ENCODE peak calls at places on chromosomes 11 and 22, in six cellular contexts. S is K562, H is stomach, P is tibial nerve, J is A549, D is transverse colon. X is an unnamed sample.

GRCh38 chr11:100731471-100731870 is 44.4 kb downstream of the ARHGAP42 start:
- DNase-seq in S (no peak), H (no peak), P (no peak), J (no peak), D (no peak), X (no peak)

GRCh38 chr22:19612866-19613572 is 88.8 kb upstream of the CLDN5 start:
- DNase-seq in S (no peak), H (no peak), P (no peak), J (no peak), D (no peak), X (no peak)

GRCh38 chr11:62108017-62108750 is 15.6 kb upstream of the INCENP start:
- DNase-seq in S (peak), H (no peak), P (no peak), J (peak), D (no peak), X (no peak)

GRCh38 chr11:36022891-36023290 is 79.0 kb downstream of the LDLRAD3 start:
- DNase-seq in S (no peak), H (no peak), P (no peak), J (no peak), D (no peak), X (no peak)

GRCh38 chr22:41468381-41469217 is at the start of the genes ACO2 and PHF5A:
- DNase-seq in S (peak), H (peak), P (peak), J (peak), D (peak), X (peak)

GRCh38 chr11:100638648-100639047 is 48.4 kb upstream of the ARHGAP42 start:
- DNase-seq in S (no peak), H (no peak), P (no peak), J (no peak), D (no peak), X (no peak)

GRCh38 chr11:67493548-67494370 is 10.9 kb downstream of the AIP start:
- DNase-seq in S (no peak), H (no peak), P (no peak), J (no peak), D (no peak), X (no peak)

GRCh38 chr11:31810779-31811647 is at the start of gene PAX6:
- DNase-seq in S (peak), H (no peak), P (no peak), J (peak), D (peak), X (peak)

GRCh38 chr11:100639140-100639539 is 47.9 kb upstream of the ARHGAP42 start:
- DNase-seq in S (no peak), H (peak), P (no peak), J (no peak), D (no peak), X (no peak)

GRCh38 chr11:66676279-66676919 is 1.3 kb downstream of the RBM4B start:
- DNase-seq in S (no peak), H (no peak), P (no peak), J (no peak), D (no peak), X (no peak)

GRCh38 chr11:47131136-47131535 is 45.5 kb downstream of the ARFGAP2 start:
- DNase-seq in S (no peak), H (no peak), P (no peak), J (no peak), D (no peak), X (peak)

GRCh38 chr11:128689946-128690745 is 3.7 kb upstream of the FLI1 start:
- DNase-seq in S (no peak), H (no peak), P (no peak), J (no peak), D (no peak), X (no peak)

GRCh38 chr11:111413849-111414248 is 34.8 kb upstream of the POU2AF1 start:
- DNase-seq in S (no peak), H (no peak), P (no peak), J (no peak), D (no peak), X (no peak)

GRCh38 chr11:105334025-105334714 is 194.6 kb upstream of the CARD18 start:
- DNase-seq in S (no peak), H (no peak), P (no peak), J (no peak), D (no peak), X (no peak)

GRCh38 chr11:4393209-4394196 is at the start of gene TRIM21:
- DNase-seq in S (peak), H (peak), P (peak), J (peak), D (peak), X (peak)

GRCh38 chr22:49406047-49406650 is 421.5 kb downstream of the BRD1 start:
- DNase-seq in S (no peak), H (peak), P (no peak), J (no peak), D (no peak), X (peak)

GRCh38 chr22:36702832-36703210 is 731 bp downstream of the CACNG2 start:
- DNase-seq in S (no peak), H (no peak), P (no peak), J (peak), D (no peak), X (no peak)

GRCh38 chr11:45754261-45754709 is 50.7 kb upstream of the SLC35C1 start:
- DNase-seq in S (no peak), H (no peak), P (no peak), J (no peak), D (no peak), X (no peak)

GRCh38 chr11:126140932-126141291 is 70.5 kb downstream of the RPUSD4 start:
- DNase-seq in S (no peak), H (peak), P (peak), J (no peak), D (peak), X (peak)

GRCh38 chr11:11691296-11692141 is 69.7 kb upstream of the GALNT18 start:
- DNase-seq in S (no peak), H (no peak), P (no peak), J (no peak), D (no peak), X (no peak)

GRCh38 chr11:66218026-66218425 is 50.4 kb upstream of the RAB1B start:
- DNase-seq in S (no peak), H (no peak), P (no peak), J (no peak), D (no peak), X (peak)

GRCh38 chr11:37830532-37830931 is 1232.5 kb upstream of the RAG2 start:
- DNase-seq in S (no peak), H (no peak), P (no peak), J (no peak), D (no peak), X (no peak)

GRCh38 chr11:126079640-126080205 is 17.1 kb upstream of the CDON start:
- DNase-seq in S (no peak), H (no peak), P (no peak), J (no peak), D (no peak), X (no peak)

GRCh38 chr22:48929276-48929790 is 898.3 kb downstream of the BRD1 start:
- DNase-seq in S (no peak), H (no peak), P (no peak), J (no peak), D (no peak), X (peak)

GRCh38 chr11:39741066-39741465 is 1718.4 kb downstream of the LRRC4C start:
- DNase-seq in S (no peak), H (no peak), P (no peak), J (no peak), D (no peak), X (no peak)

GRCh38 chr11:128579790-128580504 is 7.4 kb downstream of the ETS1 start:
- DNase-seq in S (no peak), H (no peak), P (no peak), J (no peak), D (no peak), X (no peak)

GRCh38 chr11:36075053-36075452 is 131.2 kb downstream of the LDLRAD3 start:
- DNase-seq in S (no peak), H (no peak), P (no peak), J (no peak), D (no peak), X (no peak)

GRCh38 chr11:32374261-32374711 is 61.1 kb downstream of the WT1 start:
- DNase-seq in S (peak), H (no peak), P (no peak), J (peak), D (peak), X (no peak)

GRCh38 chr11:31089117-31089516 is 280.4 kb downstream of the DCDC1 start:
- DNase-seq in S (no peak), H (no peak), P (no peak), J (no peak), D (no peak), X (no peak)

GRCh38 chr11:110878513-110878912 is 166.3 kb upstream of the ARHGAP20 start:
- DNase-seq in S (no peak), H (no peak), P (no peak), J (no peak), D (no peak), X (no peak)

GRCh38 chr22:29744902-29745301 is 21.9 kb downstream of the ZMAT5 start:
- DNase-seq in S (no peak), H (peak), P (no peak), J (no peak), D (peak), X (no peak)

GRCh38 chr11:12434255-12434654 is 56.9 kb downstream of the PARVA start:
- DNase-seq in S (no peak), H (no peak), P (no peak), J (no peak), D (no peak), X (peak)

GRCh38 chr22:30245985-30246901 is at the start of gene LIF:
- DNase-seq in S (peak), H (no peak), P (no peak), J (no peak), D (peak), X (no peak)

GRCh38 chr11:105838668-105839403 is 183.2 kb downstream of the MSANTD4 start:
- DNase-seq in S (no peak), H (no peak), P (no peak), J (no peak), D (no peak), X (no peak)

GRCh38 chr11:31375866-31376265 is 6.2 kb downstream of the DNAJC24 start:
- DNase-seq in S (no peak), H (no peak), P (no peak), J (no peak), D (no peak), X (no peak)

GRCh38 chr22:45149671-45150070 is 14.1 kb upstream of the NUP50 start:
- DNase-seq in S (no peak), H (no peak), P (no peak), J (no peak), D (no peak), X (no peak)

GRCh38 chr22:50408311-50408710 is 65.2 kb downstream of the PPP6R2 start:
- DNase-seq in S (no peak), H (no peak), P (no peak), J (no peak), D (no peak), X (no peak)
- TF ChIP-seq POLR2A in S (no peak), H (no peak), P (no peak), J (no peak), D (no peak), X (no peak)

GRCh38 chr11:95652002-95652472 is 137.5 kb downstream of the FAM76B start:
- DNase-seq in S (no peak), H (no peak), P (no peak), J (no peak), D (no peak), X (no peak)

GRCh38 chr11:95653099-95653498 is 136.5 kb downstream of the FAM76B start:
- DNase-seq in S (no peak), H (no peak), P (no peak), J (no peak), D (no peak), X (no peak)

GRCh38 chr11:95650271-95650670 is 139.3 kb downstream of the FAM76B start:
- DNase-seq in S (no peak), H (no peak), P (no peak), J (no peak), D (no peak), X (no peak)

GRCh38 chr11:95647805-95648379 is 141.7 kb downstream of the FAM76B start:
- DNase-seq in S (no peak), H (no peak), P (no peak), J (no peak), D (no peak), X (no peak)

GRCh38 chr11:95647355-95647754 is 142.2 kb downstream of the FAM76B start:
- DNase-seq in S (no peak), H (no peak), P (no peak), J (no peak), D (no peak), X (peak)
- TF ChIP-seq EP300 in S (no peak), H (peak), P (peak), J (no peak), D (peak), X (peak)

GRCh38 chr11:70082829-70083228 is 4.7 kb downstream of the ANO1 start:
- DNase-seq in S (no peak), H (no peak), P (no peak), J (no peak), D (no peak), X (no peak)

GRCh38 chr11:70087446-70088167 is 9.5 kb downstream of the ANO1 start:
- DNase-seq in S (peak), H (no peak), P (no peak), J (no peak), D (no peak), X (no peak)

GRCh38 chr11:70080763-70081162 is 2.6 kb downstream of the ANO1 start:
- DNase-seq in S (peak), H (peak), P (no peak), J (peak), D (no peak), X (no peak)

GRCh38 chr11:70085815-70086769 is 8.0 kb downstream of the ANO1 start:
- DNase-seq in S (no peak), H (no peak), P (no peak), J (no peak), D (no peak), X (no peak)

GRCh38 chr11:70084046-70084984 is 6.2 kb downstream of the ANO1 start:
- DNase-seq in S (no peak), H (no peak), P (no peak), J (no peak), D (no peak), X (no peak)
- H3K27ac ChIP-seq in S (no peak), H (no peak), P (no peak), J (no peak), D (no peak), X (no peak)

GRCh38 chr11:29959488-29959887 is 57.3 kb downstream of the KCNA4 start:
- DNase-seq in S (no peak), H (no peak), P (no peak), J (no peak), D (no peak), X (no peak)

GRCh38 chr11:29957406-29957805 is 59.4 kb downstream of the KCNA4 start:
- DNase-seq in S (no peak), H (no peak), P (no peak), J (no peak), D (no peak), X (no peak)

GRCh38 chr11:29956076-29956556 is 60.7 kb downstream of the KCNA4 start:
- DNase-seq in S (no peak), H (no peak), P (no peak), J (no peak), D (no peak), X (no peak)
- TF ChIP-seq POLR2A in S (no peak), H (no peak), P (no peak), J (no peak), D (no peak), X (no peak)

X was measured in sigmoid colon.